ENCODE peak calls at places on chromosomes 12 and 14, in four cellular contexts. O is A673, Q is PC-9, L is psoas muscle. N is an unnamed sample.

GRCh38 chr12:111417784-111418593 is 12.3 kb downstream of the SH2B3 start:
- DNase-seq in O (no peak), Q (no peak), L (no peak), N (no peak)

GRCh38 chr12:57744194-57744776 is 554 bp upstream of the TSPAN31 start:
- DNase-seq in O (no peak), Q (peak), L (peak), N (peak)

GRCh38 chr14:99512110-99512449 is 30.9 kb downstream of the CCNK start:
- DNase-seq in O (no peak), Q (no peak), L (no peak), N (no peak)

GRCh38 chr12:118034429-118035193 is 18.1 kb downstream of the RFC5 start:
- DNase-seq in O (peak), Q (peak), L (no peak), N (no peak)

GRCh38 chr14:80427101-80427500 is 215.8 kb upstream of the DIO2 start:
- DNase-seq in O (no peak), Q (no peak), L (no peak), N (no peak)

GRCh38 chr14:55052259-55052930 is 948 bp downstream of the MAPK1IP1L start:
- DNase-seq in O (no peak), Q (no peak), L (no peak), N (no peak)

GRCh38 chr12:127457726-127458125 is 809.2 kb upstream of the TMEM132C start:
- DNase-seq in O (no peak), Q (no peak), L (no peak), N (no peak)

GRCh38 chr12:94172031-94172430 is 23.7 kb downstream of the PLXNC1 start:
- DNase-seq in O (no peak), Q (no peak), L (no peak), N (no peak)

GRCh38 chr12:100717733-100718067 is 76.9 kb upstream of the ANO4 start:
- DNase-seq in O (no peak), Q (no peak), L (no peak), N (no peak)

GRCh38 chr12:126936181-126936851 is 1330.7 kb upstream of the TMEM132C start:
- DNase-seq in O (peak), Q (peak), L (peak), N (no peak)

GRCh38 chr12:127383281-127383680 is 883.7 kb upstream of the TMEM132C start:
- DNase-seq in O (no peak), Q (no peak), L (no peak), N (no peak)

GRCh38 chr14:93912785-93913184 is 14.4 kb upstream of the FAM181A start:
- DNase-seq in O (no peak), Q (no peak), L (no peak), N (no peak)

GRCh38 chr14:104438166-104438887 is 141.2 kb upstream of the C14orf180 start:
- DNase-seq in O (no peak), Q (no peak), L (no peak), N (peak)

GRCh38 chr12:108773798-108774788 is 42.8 kb upstream of the CORO1C start:
- DNase-seq in O (peak), Q (peak), L (peak), N (peak)

GRCh38 chr14:105248368-105249174 is at the start of gene BTBD6:
- DNase-seq in O (peak), Q (peak), L (peak), N (peak)

GRCh38 chr12:105580841-105581352 is 250.4 kb downstream of the C12orf75 start:
- DNase-seq in O (peak), Q (peak), L (no peak), N (no peak)

GRCh38 chr14:50871914-50872732 is at the start of gene ABHD12B:
- DNase-seq in O (no peak), Q (no peak), L (peak), N (no peak)

GRCh38 chr14:68876976-68877375 is 84.1 kb upstream of the ZFP36L1 start:
- DNase-seq in O (no peak), Q (no peak), L (no peak), N (no peak)

GRCh38 chr12:108526482-108527234 is 11.6 kb downstream of the FICD start:
- DNase-seq in O (no peak), Q (no peak), L (no peak), N (no peak)

GRCh38 chr12:2963154-2963759 is 4.1 kb downstream of the TEAD4 start:
- DNase-seq in O (no peak), Q (no peak), L (peak), N (no peak)

GRCh38 chr14:76780875-76781647 is 19.8 kb downstream of the VASH1 start:
- DNase-seq in O (no peak), Q (no peak), L (peak), N (no peak)

GRCh38 chr12:66036317-66036716 is 94.2 kb downstream of the LLPH start:
- DNase-seq in O (peak), Q (peak), L (peak), N (no peak)

GRCh38 chr14:31420013-31420318 is 384 bp downstream of the HEATR5A start:
- DNase-seq in O (no peak), Q (peak), L (peak), N (peak)

GRCh38 chr12:64452559-64453329 is 824 bp downstream of the TBK1 start:
- DNase-seq in O (peak), Q (peak), L (no peak), N (no peak)

GRCh38 chr12:122319312-122319638 is 53.0 kb upstream of the VPS33A start:
- DNase-seq in O (no peak), Q (no peak), L (no peak), N (no peak)
- H3K27ac ChIP-seq in O (peak), Q (no peak), L (peak), N (peak)

DNA sequence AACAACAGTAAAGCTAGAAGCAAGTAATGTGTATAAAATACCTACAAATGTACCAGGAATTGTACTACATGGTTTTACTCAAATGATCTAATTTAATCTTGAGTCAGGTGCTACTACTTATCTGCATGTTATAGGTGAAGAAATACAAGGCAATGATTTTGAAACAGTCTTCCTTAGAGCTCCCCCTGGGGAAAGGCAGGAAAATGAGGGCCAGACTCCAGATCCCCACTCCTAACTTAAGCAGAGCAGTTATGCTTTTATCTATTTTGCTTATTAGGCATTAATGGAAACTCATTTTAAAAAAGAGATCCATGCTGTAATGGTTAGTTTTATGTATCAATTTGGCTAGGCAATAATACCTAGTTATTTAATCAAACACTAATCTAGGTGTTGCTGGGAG is 109.3 kb upstream of the CPSF6 start:
- DNase-seq in O (no peak), Q (no peak), L (no peak), N (no peak)
- H3K27ac ChIP-seq in O (no peak), Q (no peak), L (no peak), N (no peak)

DNA sequence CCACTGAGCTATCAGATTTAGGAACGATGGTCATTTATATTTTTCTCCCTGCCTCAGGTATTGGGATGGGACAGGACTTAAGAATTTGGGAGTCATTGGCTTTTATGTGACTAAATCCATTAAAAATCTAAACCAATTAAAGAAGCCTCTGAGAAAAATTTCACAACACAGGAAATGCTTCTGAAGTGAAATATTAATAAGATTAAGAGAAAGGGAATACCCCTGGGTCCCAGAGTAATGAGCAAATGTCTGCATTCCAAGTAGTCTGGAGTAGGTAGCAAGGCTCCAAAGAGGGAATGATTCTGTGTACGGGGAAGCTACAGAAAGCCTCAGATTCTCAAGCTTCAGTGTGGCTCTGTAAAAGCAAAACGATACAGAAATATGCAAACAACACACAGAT is 707 bp upstream of the MED6 start:
- DNase-seq in O (peak), Q (no peak), L (no peak), N (no peak)
- H3K27ac ChIP-seq in O (peak), Q (peak), L (peak), N (peak)

GRCh38 chr14:92666251-92666650 is 82.2 kb downstream of the LGMN start:
- DNase-seq in O (no peak), Q (no peak), L (no peak), N (no peak)

GRCh38 chr14:92673601-92674000 is 74.8 kb downstream of the LGMN start:
- DNase-seq in O (no peak), Q (no peak), L (no peak), N (peak)

GRCh38 chr14:92668266-92668973 is 80.0 kb downstream of the LGMN start:
- DNase-seq in O (no peak), Q (no peak), L (no peak), N (peak)

GRCh38 chr14:92670967-92671366 is 77.5 kb downstream of the LGMN start:
- DNase-seq in O (no peak), Q (no peak), L (no peak), N (peak)

DNA sequence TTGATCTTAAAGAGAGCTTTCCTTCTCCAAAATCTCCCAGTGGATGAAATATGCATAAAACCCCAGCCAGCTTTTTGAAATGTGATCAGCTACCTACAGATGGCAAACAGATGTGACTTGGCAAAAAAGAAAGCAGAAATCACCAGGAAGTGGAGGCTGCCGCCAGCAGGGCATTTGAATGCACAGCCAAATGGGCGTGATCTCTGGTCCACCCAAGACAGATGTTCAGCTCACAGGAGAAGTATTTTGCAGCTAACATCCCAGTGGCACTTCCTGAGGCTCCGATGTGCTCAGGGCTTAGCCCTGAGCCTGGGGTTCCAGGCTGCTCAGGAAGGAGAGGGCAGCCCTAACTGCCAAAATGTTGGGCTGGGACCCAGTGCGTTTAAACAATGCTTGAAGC is 78.2 kb downstream of the LGMN start:
- DNase-seq in O (peak), Q (no peak), L (peak), N (peak)
- H3K27ac ChIP-seq in O (no peak), Q (no peak), L (no peak), N (no peak)

GRCh38 chr14:95311752-95312151 is 8.0 kb downstream of the CLMN start:
- DNase-seq in O (peak), Q (no peak), L (no peak), N (peak)
- H3K27ac ChIP-seq in O (no peak), Q (no peak), L (no peak), N (peak)

GRCh38 chr12:72144553-72144952 is 127.6 kb upstream of the TRHDE start:
- DNase-seq in O (no peak), Q (no peak), L (no peak), N (no peak)

GRCh38 chr12:72141381-72141780 is 130.8 kb upstream of the TRHDE start:
- DNase-seq in O (peak), Q (no peak), L (no peak), N (no peak)

GRCh38 chr12:72146495-72146894 is 125.7 kb upstream of the TRHDE start:
- DNase-seq in O (no peak), Q (no peak), L (no peak), N (no peak)
- H3K27ac ChIP-seq in O (no peak), Q (no peak), L (no peak), N (no peak)

DNA sequence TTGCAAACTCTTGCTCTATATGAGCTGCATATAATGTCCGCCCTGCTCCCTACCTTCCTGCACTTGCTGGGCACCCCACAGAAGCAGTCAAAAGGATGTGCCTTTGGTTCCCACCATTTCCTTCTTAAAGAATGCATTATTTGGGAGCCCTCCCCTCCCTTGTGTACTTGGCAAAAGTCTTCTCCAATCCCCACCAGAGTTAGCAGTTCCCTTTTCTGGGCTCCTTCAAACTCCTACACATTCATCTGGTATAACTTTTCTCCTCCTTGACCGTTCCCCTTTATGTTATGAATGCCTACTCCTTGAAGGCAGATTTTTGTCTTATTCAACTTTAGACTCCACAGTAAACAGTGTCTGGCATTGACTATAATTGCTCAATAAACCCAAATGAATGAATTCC is 27.8 kb downstream of the AREL1 start:
- DNase-seq in O (no peak), Q (no peak), L (no peak), N (no peak)
- H3K27ac ChIP-seq in O (no peak), Q (no peak), L (no peak), N (no peak)

DNA sequence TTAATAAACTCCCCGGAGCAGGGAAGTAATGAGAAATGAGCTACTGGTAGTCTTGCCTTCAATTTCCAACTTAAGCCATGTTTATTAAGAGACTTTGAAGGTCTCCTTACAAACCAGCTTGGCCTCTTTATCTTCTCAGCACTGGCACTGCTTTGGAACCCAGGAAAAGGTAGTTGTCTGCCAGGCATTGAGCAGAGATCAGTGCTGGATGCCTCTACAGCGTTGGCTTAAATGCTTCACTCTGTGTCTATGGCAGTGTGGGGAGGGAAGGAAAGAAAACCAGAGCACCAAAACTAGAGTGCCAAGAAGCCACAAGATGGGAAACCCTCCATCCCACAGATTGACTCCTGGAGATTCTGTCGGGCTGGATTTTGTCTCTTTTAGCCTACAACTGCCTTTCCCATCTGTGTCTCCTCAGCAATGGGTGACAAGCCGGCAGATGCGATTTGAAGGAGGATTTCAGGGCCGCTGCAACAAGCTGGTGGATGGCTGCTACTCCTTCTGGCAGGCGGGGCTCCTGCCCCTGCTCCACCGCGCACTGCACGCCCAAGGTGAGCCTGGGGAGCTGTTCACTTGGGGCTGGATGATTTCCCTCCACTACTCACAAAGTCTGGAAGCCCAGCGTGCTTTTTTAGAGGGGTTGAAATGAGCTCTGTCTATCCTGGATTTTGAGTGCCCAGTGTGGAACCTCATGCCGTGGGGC is 57.3 kb downstream of the FNTB start:
- DNase-seq in O (no peak), Q (no peak), L (no peak), N (no peak)
- H3K27ac ChIP-seq in O (no peak), Q (no peak), L (no peak), N (no peak)

DNA sequence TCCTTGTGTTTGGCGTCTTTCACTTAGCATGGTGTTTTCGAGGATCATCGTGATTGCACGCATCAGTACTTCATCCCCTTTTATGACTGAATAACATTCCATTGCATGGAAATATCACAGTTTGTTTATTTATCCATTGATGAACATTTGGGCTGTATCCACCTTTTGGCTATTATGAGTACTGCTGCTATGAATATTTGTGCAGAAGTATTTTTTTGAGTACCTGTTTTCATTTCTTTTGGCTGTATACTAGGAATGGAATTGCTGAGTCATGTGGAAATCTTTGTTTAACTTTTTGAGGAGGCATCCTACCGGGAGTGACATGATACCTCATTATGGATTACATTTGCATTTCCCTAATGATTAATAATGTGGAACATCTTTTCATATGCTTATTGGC is 66.4 kb downstream of the WNK1 start:
- DNase-seq in O (no peak), Q (no peak), L (no peak), N (no peak)
- H3K27ac ChIP-seq in O (peak), Q (no peak), L (peak), N (no peak)

N was measured in lower lobe of right lung.